ENCODE peak calls at places on chromosomes 16 and 17, in six cellular contexts. I, N, F, S, T and Z are unnamed samples.

GRCh38 chr16:69613283-69614154 is 47.8 kb downstream of the NFAT5 start:
- DNase-seq in S (no peak), F (no peak), I (no peak), T (no peak), N (no peak), Z (no peak)

GRCh38 chr16:19143241-19143640 is 24.8 kb upstream of the SYT17 start:
- DNase-seq in F (no peak), S (no peak), N (no peak), T (no peak), I (no peak), Z (no peak)

GRCh38 chr17:975321-975982 is 4.1 kb downstream of the NXN start:
- DNase-seq in I (no peak), S (no peak), N (no peak), T (no peak), F (no peak), Z (no peak)

GRCh38 chr16:30927789-30928378 is 4.5 kb downstream of the FBXL19 start:
- DNase-seq in T (peak), S (no peak), N (peak), F (no peak), I (peak), Z (peak)

GRCh38 chr16:67563708-67564468 is 1.6 kb downstream of the CTCF start:
- DNase-seq in T (peak), I (no peak), N (no peak), F (peak), S (no peak), Z (no peak)

GRCh38 chr17:27793906-27794380 is 6.4 kb downstream of the NOS2 start:
- DNase-seq in N (no peak), S (no peak), T (no peak), I (no peak), F (no peak), Z (no peak)

GRCh38 chr16:85673529-85674417 is 15.0 kb downstream of the GINS2 start:
- DNase-seq in N (peak), F (peak), T (peak), I (no peak), S (peak), Z (no peak)

GRCh38 chr16:57892041-57892440 is 78.9 kb downstream of the CNGB1 start:
- DNase-seq in N (no peak), F (no peak), I (no peak), S (no peak), T (no peak), Z (no peak)

GRCh38 chr16:21663889-21664647 is at the start of gene OTOA:
- DNase-seq in F (no peak), N (no peak), I (peak), T (no peak), S (no peak), Z (no peak)

GRCh38 chr16:4393243-4393606 is 21.6 kb downstream of the VASN start:
- DNase-seq in T (no peak), I (no peak), F (peak), N (no peak), S (no peak), Z (no peak)

GRCh38 chr16:30983289-30983889 is 1.6 kb upstream of the HSD3B7 start:
- DNase-seq in S (no peak), I (peak), T (no peak), N (no peak), F (no peak), Z (no peak)

GRCh38 chr17:82047914-82048570 is 3.6 kb downstream of the RFNG start:
- DNase-seq in F (no peak), I (no peak), N (no peak), T (peak), S (no peak), Z (no peak)

DNA sequence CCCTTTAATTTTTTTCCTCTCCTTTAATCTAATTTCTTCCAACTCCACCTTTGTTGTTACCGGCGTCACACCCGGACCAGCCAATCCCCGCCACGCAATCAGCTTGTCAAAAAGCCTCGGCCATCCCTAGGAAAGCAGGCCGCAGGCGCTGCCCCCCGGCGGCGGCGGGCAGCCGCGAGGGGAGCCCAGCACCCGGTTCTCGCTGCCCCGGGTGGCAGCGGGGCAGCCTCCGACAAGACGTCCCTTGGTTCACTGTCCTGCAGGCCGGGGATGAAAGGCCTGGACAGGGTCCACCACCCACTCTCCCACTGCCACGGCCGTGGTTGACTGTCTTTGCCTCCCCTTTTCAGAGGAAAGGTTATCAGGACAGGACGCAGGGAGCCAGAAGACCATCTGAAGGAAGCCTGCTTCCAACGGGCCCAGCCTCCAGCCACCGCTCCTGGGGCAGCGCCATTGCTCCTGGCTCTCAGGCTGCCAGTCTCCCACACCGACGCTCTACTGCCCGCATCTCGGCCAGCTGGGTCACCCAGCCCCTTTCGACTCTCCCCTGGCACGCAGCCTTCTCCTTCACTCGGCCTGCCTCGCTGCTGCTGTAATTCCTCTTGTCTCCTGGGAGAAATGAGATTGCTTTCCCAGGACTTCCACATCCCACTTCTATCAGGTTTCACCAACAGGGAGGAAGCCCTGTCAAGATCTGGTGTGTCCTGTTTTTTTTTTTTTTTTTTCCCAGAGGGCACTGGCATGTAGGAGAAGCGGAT is 2.8 kb upstream of the UBTF start:
- DNase-seq in S (peak), I (peak), F (peak), T (peak), N (peak), Z (peak)
- TF ChIP-seq CTCF in S (no peak), I (peak), F (no peak), T (no peak), N (no peak), Z (peak)

GRCh38 chr17:48587276-48588073 is 2.6 kb downstream of the HOXB3 start:
- DNase-seq in T (no peak), S (peak), F (no peak), I (no peak), N (no peak), Z (no peak)
- H3K27ac ChIP-seq in T (no peak), S (peak), F (peak), I (no peak), N (no peak), Z (no peak)

DNA sequence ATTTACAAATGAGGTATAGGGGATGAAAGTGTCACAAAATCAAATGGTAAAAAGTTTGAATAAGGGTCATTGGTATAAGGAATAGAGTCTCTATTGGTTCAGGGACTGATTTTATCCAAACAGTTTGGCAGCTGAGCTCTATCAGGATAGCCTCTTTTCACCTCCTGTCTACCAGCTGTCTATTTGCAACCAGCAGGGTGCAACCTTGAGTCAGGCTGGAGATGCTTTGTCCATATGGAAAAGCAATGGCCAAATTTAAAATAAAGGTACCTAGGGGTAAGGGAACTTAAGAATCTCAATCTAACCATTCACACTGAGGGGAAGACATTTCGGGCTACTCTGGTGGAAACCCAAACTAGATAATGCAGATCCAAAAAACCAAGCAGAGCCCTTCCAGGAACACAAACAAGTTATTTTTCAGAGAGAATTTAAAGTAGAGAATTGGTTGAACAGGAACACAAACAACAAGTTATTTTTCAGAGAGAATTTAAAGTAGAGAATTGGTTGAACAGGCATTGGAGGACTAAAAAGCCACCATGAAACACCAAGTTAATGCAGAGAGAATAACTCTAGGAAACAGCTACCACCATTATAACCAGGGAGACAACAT is 12.6 kb upstream of the CA10 start:
- DNase-seq in N (no peak), I (peak), T (no peak), S (no peak), F (peak), Z (no peak)
- TF ChIP-seq CTCF in N (no peak), I (peak), T (peak), S (no peak), F (peak), Z (peak)

DNA sequence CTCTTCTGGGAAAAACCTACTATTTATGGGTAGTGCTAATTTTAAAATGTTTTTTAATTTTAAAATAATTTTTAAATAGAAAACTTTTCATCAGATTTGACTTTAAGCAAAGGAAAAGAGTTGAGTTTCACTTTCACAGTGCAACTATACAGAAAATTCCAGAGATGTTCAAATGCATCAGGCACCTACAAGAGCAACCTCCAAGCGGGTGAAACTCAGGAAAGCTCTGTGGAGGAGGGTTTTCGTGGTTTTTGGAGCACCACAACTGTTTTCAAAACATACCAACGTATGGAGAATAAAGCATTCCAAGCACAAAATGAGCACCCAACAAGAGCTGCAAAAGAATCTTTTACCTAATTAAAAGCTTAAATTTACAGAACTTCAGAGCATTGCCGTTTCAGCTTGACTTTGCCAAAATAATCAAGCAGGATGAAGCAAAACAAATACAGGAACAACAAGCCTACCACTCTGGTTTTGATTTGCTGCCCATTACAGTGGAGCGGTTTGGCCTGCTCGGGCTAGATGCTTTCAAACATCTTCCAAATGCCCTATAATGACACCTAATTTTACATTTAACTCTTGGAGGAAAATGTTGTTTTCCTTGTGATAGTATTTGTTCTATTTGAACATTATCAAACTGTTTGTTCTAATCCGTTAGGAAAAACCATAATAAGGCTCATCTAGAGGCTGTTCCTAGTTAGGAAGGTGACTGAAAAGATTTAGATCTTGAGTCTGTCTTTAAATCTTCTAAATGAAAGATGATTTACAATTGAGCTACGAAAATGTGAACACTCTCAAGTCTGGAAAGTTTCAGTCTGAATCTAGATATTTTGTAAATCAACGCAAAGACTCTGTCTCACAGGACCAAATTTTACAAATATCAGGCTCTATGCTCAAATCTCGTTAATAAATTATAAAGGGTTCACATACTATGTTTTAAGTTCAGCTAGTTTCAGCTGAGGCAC is 34.5 kb downstream of the NACA2 start:
- DNase-seq in T (no peak), S (no peak), I (no peak), F (no peak), N (no peak), Z (no peak)
- H3K27ac ChIP-seq in T (no peak), S (no peak), I (no peak), F (no peak), N (no peak), Z (no peak)

GRCh38 chr16:50351116-50351515 is 17.7 kb downstream of the BRD7 start:
- DNase-seq in I (no peak), S (no peak), N (no peak), T (no peak), F (no peak), Z (no peak)
- TF ChIP-seq CTCF in I (no peak), S (no peak), N (no peak), T (no peak), F (no peak), Z (no peak)

GRCh38 chr17:63150994-63151464 is 185.0 kb downstream of the TANC2 start:
- DNase-seq in T (no peak), F (no peak), N (no peak), I (peak), S (no peak), Z (no peak)

GRCh38 chr17:63151981-63152523 is 186.0 kb downstream of the TANC2 start:
- DNase-seq in T (no peak), F (no peak), I (no peak), S (no peak), N (no peak), Z (no peak)

GRCh38 chr17:63154586-63155244 is 188.7 kb downstream of the TANC2 start:
- DNase-seq in I (no peak), F (no peak), S (no peak), N (no peak), T (no peak), Z (no peak)

GRCh38 chr17:63150466-63150865 is 184.4 kb downstream of the TANC2 start:
- DNase-seq in N (no peak), S (no peak), I (no peak), F (no peak), T (no peak), Z (no peak)

DNA sequence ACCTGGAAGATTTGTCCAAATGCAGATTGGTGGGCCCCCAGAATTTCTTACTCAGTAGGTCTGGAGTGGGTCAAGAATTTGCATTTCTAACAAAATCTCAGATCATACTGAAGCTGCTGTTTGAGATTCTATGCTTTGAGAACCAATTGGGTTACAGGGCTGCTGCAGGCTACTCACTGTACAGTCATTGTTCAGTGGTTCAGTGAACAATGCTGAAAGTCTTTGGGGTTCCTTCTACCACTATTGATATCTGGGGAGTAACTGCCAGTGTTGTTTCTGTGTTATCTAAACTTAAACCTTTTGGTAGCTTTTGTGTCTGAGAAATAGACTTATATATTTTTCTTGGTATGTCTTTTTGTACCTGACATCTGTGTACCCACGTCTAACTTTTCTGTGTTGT is 187.5 kb downstream of the TANC2 start:
- DNase-seq in I (no peak), S (no peak), N (no peak), T (no peak), F (no peak), Z (no peak)
- H3K27ac ChIP-seq in I (peak), S (no peak), N (no peak), T (no peak), F (no peak), Z (peak)